ENCODE peak calls at places on chromosomes 12 and 14, in seven cellular contexts. One of them, this sample, is unnamed.

GRCh38 chr14:67513631-67514108 is 19.4 kb upstream of the PLEKHH1 start:
- DNase-seq in tibial artery: no peak
- DNase-seq in lower lobe of right lung: no peak
- DNase-seq in B cell: no peak
- DNase-seq in dorsolateral prefrontal cortex: peak; percentile 82
- DNase-seq in WTC11: no peak
- DNase-seq in MM.1S: no peak
- DNase-seq in this sample: no peak

GRCh38 chr12:47356129-47356622 is 276.4 kb upstream of the AMIGO2 start:
- DNase-seq in tibial artery: no peak
- DNase-seq in dorsolateral prefrontal cortex: no peak
- DNase-seq in MM.1S: no peak
- DNase-seq in B cell: peak; percentile 79
- DNase-seq in lower lobe of right lung: no peak
- DNase-seq in WTC11: no peak
- DNase-seq in this sample: no peak

GRCh38 chr14:99503848-99504453 is 22.7 kb downstream of the CCNK start:
- DNase-seq in tibial artery: no peak
- DNase-seq in WTC11: no peak
- DNase-seq in MM.1S: no peak
- DNase-seq in lower lobe of right lung: no peak
- DNase-seq in dorsolateral prefrontal cortex: no peak
- DNase-seq in B cell: no peak
- DNase-seq in this sample: no peak

GRCh38 chr12:103632554-103633216 is 45.6 kb downstream of the STAB2 start:
- DNase-seq in dorsolateral prefrontal cortex: no peak
- DNase-seq in MM.1S: peak; percentile 81
- DNase-seq in tibial artery: no peak
- DNase-seq in B cell: peak; percentile 22
- DNase-seq in lower lobe of right lung: peak; percentile 56
- DNase-seq in WTC11: peak; percentile 93
- DNase-seq in this sample: peak; percentile 15

GRCh38 chr14:99418217-99418616 is 62.4 kb downstream of the SETD3 start:
- DNase-seq in WTC11: no peak
- DNase-seq in tibial artery: no peak
- DNase-seq in dorsolateral prefrontal cortex: no peak
- DNase-seq in B cell: no peak
- DNase-seq in lower lobe of right lung: no peak
- DNase-seq in MM.1S: no peak
- DNase-seq in this sample: no peak

GRCh38 chr12:109683316-109683715 is 30.3 kb upstream of the FAM222A start:
- DNase-seq in WTC11: no peak
- DNase-seq in MM.1S: no peak
- DNase-seq in dorsolateral prefrontal cortex: no peak
- DNase-seq in tibial artery: no peak
- DNase-seq in lower lobe of right lung: no peak
- DNase-seq in B cell: no peak
- DNase-seq in this sample: no peak

GRCh38 chr12:64609543-64610091 is 678 bp upstream of the RASSF3 start:
- DNase-seq in WTC11: no peak
- DNase-seq in tibial artery: no peak
- DNase-seq in dorsolateral prefrontal cortex: no peak
- DNase-seq in lower lobe of right lung: no peak
- DNase-seq in B cell: no peak
- DNase-seq in MM.1S: peak; percentile 31
- DNase-seq in this sample: no peak

GRCh38 chr12:109626378-109627115 is 53.0 kb downstream of the MVK start:
- DNase-seq in MM.1S: no peak
- DNase-seq in dorsolateral prefrontal cortex: peak; percentile 20
- DNase-seq in lower lobe of right lung: no peak
- DNase-seq in tibial artery: no peak
- DNase-seq in B cell: no peak
- DNase-seq in WTC11: no peak
- DNase-seq in this sample: no peak

GRCh38 chr12:94150483-94151225 is 2.3 kb downstream of the PLXNC1 start:
- DNase-seq in lower lobe of right lung: no peak
- DNase-seq in B cell: peak; percentile 67
- DNase-seq in MM.1S: peak; percentile 81
- DNase-seq in WTC11: peak; percentile 51
- DNase-seq in dorsolateral prefrontal cortex: peak; percentile 48
- DNase-seq in tibial artery: no peak
- DNase-seq in this sample: peak; percentile 65

GRCh38 chr14:24928501-24928900 is 121.4 kb downstream of the STXBP6 start:
- DNase-seq in MM.1S: no peak
- DNase-seq in dorsolateral prefrontal cortex: no peak
- DNase-seq in WTC11: no peak
- DNase-seq in tibial artery: no peak
- DNase-seq in B cell: no peak
- DNase-seq in lower lobe of right lung: no peak
- DNase-seq in this sample: no peak

GRCh38 chr12:57740656-57741412 is 2.3 kb upstream of the AGAP2 start:
- DNase-seq in dorsolateral prefrontal cortex: no peak
- DNase-seq in MM.1S: peak; percentile 37
- DNase-seq in lower lobe of right lung: peak; percentile 62
- DNase-seq in tibial artery: no peak
- DNase-seq in B cell: peak; percentile 74
- DNase-seq in WTC11: no peak
- DNase-seq in this sample: peak; percentile 86

GRCh38 chr12:58420496-58420895 is 479.1 kb downstream of the ATP23 start:
- DNase-seq in MM.1S: no peak
- DNase-seq in B cell: no peak
- DNase-seq in tibial artery: no peak
- DNase-seq in lower lobe of right lung: no peak
- DNase-seq in WTC11: no peak
- DNase-seq in dorsolateral prefrontal cortex: no peak
- DNase-seq in this sample: no peak

GRCh38 chr12:2390850-2391390 is 338.1 kb downstream of the CACNA1C start:
- DNase-seq in lower lobe of right lung: no peak
- DNase-seq in dorsolateral prefrontal cortex: no peak
- DNase-seq in MM.1S: no peak
- DNase-seq in tibial artery: peak; percentile 31
- DNase-seq in WTC11: no peak
- DNase-seq in B cell: no peak
- DNase-seq in this sample: no peak

GRCh38 chr12:57089259-57090245 is 638 bp downstream of the NAB2 start:
- DNase-seq in MM.1S: no peak
- DNase-seq in tibial artery: peak; percentile 92
- DNase-seq in WTC11: peak; percentile 38
- DNase-seq in dorsolateral prefrontal cortex: peak; percentile 47
- DNase-seq in B cell: peak; percentile 55
- DNase-seq in lower lobe of right lung: peak; percentile 88
- DNase-seq in this sample: peak; percentile 35

GRCh38 chr12:7460375-7461259 is 16.7 kb upstream of the CD163L1 start:
- DNase-seq in MM.1S: peak; percentile 46
- DNase-seq in WTC11: peak; percentile 78
- DNase-seq in dorsolateral prefrontal cortex: peak; percentile 19
- DNase-seq in B cell: peak; percentile 19
- DNase-seq in tibial artery: no peak
- DNase-seq in lower lobe of right lung: no peak
- DNase-seq in this sample: peak; percentile 58

GRCh38 chr12:43945983-43946382 is 110.1 kb downstream of the TMEM117 start:
- DNase-seq in lower lobe of right lung: no peak
- DNase-seq in tibial artery: no peak
- DNase-seq in B cell: no peak
- DNase-seq in MM.1S: no peak
- DNase-seq in WTC11: no peak
- DNase-seq in dorsolateral prefrontal cortex: no peak
- DNase-seq in this sample: no peak

GRCh38 chr14:28767851-28768548 is 1.4 kb downstream of the FOXG1 start:
- DNase-seq in tibial artery: no peak
- DNase-seq in MM.1S: no peak
- DNase-seq in lower lobe of right lung: no peak
- DNase-seq in WTC11: peak; percentile 84
- DNase-seq in dorsolateral prefrontal cortex: no peak
- DNase-seq in B cell: no peak
- DNase-seq in this sample: no peak

GRCh38 chr14:73758392-73759182 is 44.4 kb upstream of the PNMA1 start:
- DNase-seq in MM.1S: peak; percentile 56
- DNase-seq in dorsolateral prefrontal cortex: peak; percentile 74
- DNase-seq in lower lobe of right lung: peak; percentile 86
- DNase-seq in WTC11: peak; percentile 89
- DNase-seq in B cell: peak; percentile 90
- DNase-seq in tibial artery: peak; percentile 82
- DNase-seq in this sample: peak; percentile 61

DNA sequence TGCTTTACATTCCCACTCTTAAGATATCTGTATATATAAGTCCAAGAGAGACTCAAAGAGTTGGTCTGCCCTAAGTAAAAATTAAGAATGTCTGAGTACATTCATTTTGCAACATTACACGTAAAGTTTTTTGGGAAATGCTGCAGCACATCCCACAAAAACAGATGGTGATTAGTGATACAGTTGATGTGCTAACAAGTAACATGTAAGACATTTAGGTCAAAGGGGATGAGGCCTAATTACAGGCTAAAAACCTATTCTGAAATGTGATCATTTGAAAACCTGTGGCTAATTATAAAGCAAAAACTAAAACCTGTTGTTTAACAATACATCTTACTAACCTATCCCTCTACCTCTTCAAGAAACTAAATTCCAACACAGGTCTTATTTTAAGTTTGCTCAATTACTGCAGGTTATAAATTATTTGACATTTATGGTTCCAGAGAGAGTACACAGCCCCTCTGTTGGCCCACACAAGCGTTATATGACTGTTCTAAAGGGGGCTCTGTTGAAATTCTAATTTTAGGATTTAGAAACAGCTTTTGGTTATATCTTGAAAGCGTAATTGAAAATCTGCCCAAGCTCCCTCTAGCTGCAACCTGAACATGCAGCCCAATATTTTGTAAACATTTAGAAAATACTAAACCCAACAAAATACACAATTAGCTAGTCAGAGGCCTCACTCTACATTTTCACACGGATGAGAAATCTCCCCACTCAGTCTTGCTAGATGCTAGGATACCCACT is 42.9 kb downstream of the BRAP start:
- DNase-seq in B cell: no peak
- DNase-seq in MM.1S: no peak
- DNase-seq in dorsolateral prefrontal cortex: no peak
- DNase-seq in lower lobe of right lung: no peak
- DNase-seq in tibial artery: no peak
- DNase-seq in WTC11: no peak
- DNase-seq in this sample: no peak
- TF ChIP-seq CTCF in B cell: no peak
- TF ChIP-seq CTCF in MM.1S: no peak
- TF ChIP-seq CTCF in dorsolateral prefrontal cortex: no peak
- TF ChIP-seq CTCF in lower lobe of right lung: no peak
- TF ChIP-seq CTCF in tibial artery: no peak
- TF ChIP-seq CTCF in WTC11: no peak
- TF ChIP-seq CTCF in this sample: no peak

GRCh38 chr14:100775831-100776591 is 49.3 kb downstream of the DLK1 start:
- DNase-seq in WTC11: no peak
- DNase-seq in lower lobe of right lung: no peak
- DNase-seq in B cell: no peak
- DNase-seq in tibial artery: peak; percentile 41
- DNase-seq in MM.1S: no peak
- DNase-seq in dorsolateral prefrontal cortex: no peak
- DNase-seq in this sample: no peak
- TF ChIP-seq CTCF in WTC11: no peak
- TF ChIP-seq CTCF in lower lobe of right lung: no peak
- TF ChIP-seq CTCF in B cell: no peak
- TF ChIP-seq CTCF in tibial artery: no peak
- TF ChIP-seq CTCF in MM.1S: no peak
- TF ChIP-seq CTCF in dorsolateral prefrontal cortex: no peak
- TF ChIP-seq CTCF in this sample: no peak

GRCh38 chr14:93824076-93824475 is 35.8 kb upstream of the PRIMA1 start:
- DNase-seq in lower lobe of right lung: no peak
- DNase-seq in dorsolateral prefrontal cortex: no peak
- DNase-seq in B cell: no peak
- DNase-seq in MM.1S: no peak
- DNase-seq in WTC11: no peak
- DNase-seq in tibial artery: no peak
- DNase-seq in this sample: no peak
- TF ChIP-seq CTCF in lower lobe of right lung: no peak
- TF ChIP-seq CTCF in dorsolateral prefrontal cortex: no peak
- TF ChIP-seq CTCF in B cell: no peak
- TF ChIP-seq CTCF in MM.1S: no peak
- TF ChIP-seq CTCF in WTC11: no peak
- TF ChIP-seq CTCF in tibial artery: no peak
- TF ChIP-seq CTCF in this sample: no peak

DNA sequence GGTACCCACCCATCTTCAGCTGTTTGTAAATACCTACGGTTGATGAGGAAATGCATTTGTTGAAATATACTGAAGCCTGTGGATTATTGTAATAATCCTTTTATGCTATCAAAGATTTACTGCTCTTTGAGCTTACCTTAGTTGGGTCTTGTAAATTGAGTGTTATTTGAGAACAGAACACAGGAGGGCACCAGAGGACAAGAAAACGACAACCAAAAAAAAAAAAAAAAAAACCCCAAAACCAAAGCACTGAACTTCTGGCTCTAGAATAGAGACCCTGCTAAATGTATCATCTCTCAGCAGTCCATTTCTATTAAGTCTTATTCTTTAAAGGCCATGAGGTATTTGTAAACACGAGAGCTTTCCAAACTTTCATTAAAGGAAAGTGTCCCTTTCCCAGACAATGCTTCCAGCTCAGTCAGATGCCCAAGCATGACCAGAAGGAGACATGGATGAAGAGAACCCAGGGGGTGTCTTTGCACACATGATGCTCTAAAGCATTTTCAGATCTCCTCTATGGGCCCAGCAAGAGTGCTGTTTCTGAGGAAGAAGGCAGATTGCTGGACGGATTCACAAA is 763.9 kb downstream of the NRXN3 start:
- DNase-seq in dorsolateral prefrontal cortex: no peak
- DNase-seq in MM.1S: no peak
- DNase-seq in WTC11: no peak
- DNase-seq in B cell: peak; percentile 1
- DNase-seq in tibial artery: no peak
- DNase-seq in lower lobe of right lung: no peak
- DNase-seq in this sample: no peak
- TF ChIP-seq CTCF in dorsolateral prefrontal cortex: peak; percentile 51
- TF ChIP-seq CTCF in MM.1S: peak; percentile 28
- TF ChIP-seq CTCF in WTC11: peak; percentile 56
- TF ChIP-seq CTCF in B cell: peak; percentile 26
- TF ChIP-seq CTCF in tibial artery: peak; percentile 23
- TF ChIP-seq CTCF in lower lobe of right lung: peak; percentile 35
- TF ChIP-seq CTCF in this sample: no peak

GRCh38 chr12:52033506-52034258 is 17.6 kb upstream of the NR4A1 start:
- DNase-seq in lower lobe of right lung: no peak
- DNase-seq in MM.1S: no peak
- DNase-seq in WTC11: no peak
- DNase-seq in tibial artery: no peak
- DNase-seq in dorsolateral prefrontal cortex: no peak
- DNase-seq in B cell: peak; percentile 61
- DNase-seq in this sample: no peak

GRCh38 chr12:52035926-52036325 is 15.3 kb upstream of the NR4A1 start:
- DNase-seq in lower lobe of right lung: no peak
- DNase-seq in tibial artery: no peak
- DNase-seq in MM.1S: no peak
- DNase-seq in B cell: no peak
- DNase-seq in dorsolateral prefrontal cortex: no peak
- DNase-seq in WTC11: no peak
- DNase-seq in this sample: no peak

GRCh38 chr12:52038447-52038846 is 12.8 kb upstream of the NR4A1 start:
- DNase-seq in dorsolateral prefrontal cortex: no peak
- DNase-seq in tibial artery: no peak
- DNase-seq in WTC11: no peak
- DNase-seq in MM.1S: no peak
- DNase-seq in B cell: no peak
- DNase-seq in lower lobe of right lung: no peak
- DNase-seq in this sample: no peak

GRCh38 chr12:52036587-52037171 is 14.6 kb upstream of the NR4A1 start:
- DNase-seq in MM.1S: peak; percentile 89
- DNase-seq in B cell: peak; percentile 98
- DNase-seq in dorsolateral prefrontal cortex: peak; percentile 86
- DNase-seq in WTC11: peak; percentile 78
- DNase-seq in tibial artery: peak; percentile 95
- DNase-seq in lower lobe of right lung: peak; percentile 92
- DNase-seq in this sample: peak; percentile 70

GRCh38 chr12:52037248-52037861 is 13.9 kb upstream of the NR4A1 start:
- DNase-seq in MM.1S: no peak
- DNase-seq in B cell: no peak
- DNase-seq in WTC11: peak; percentile 74
- DNase-seq in tibial artery: peak; percentile 91
- DNase-seq in lower lobe of right lung: peak; percentile 66
- DNase-seq in dorsolateral prefrontal cortex: no peak
- DNase-seq in this sample: no peak
- TF ChIP-seq CTCF in MM.1S: peak; percentile 6
- TF ChIP-seq CTCF in B cell: no peak
- TF ChIP-seq CTCF in WTC11: no peak
- TF ChIP-seq CTCF in tibial artery: no peak
- TF ChIP-seq CTCF in lower lobe of right lung: no peak
- TF ChIP-seq CTCF in dorsolateral prefrontal cortex: no peak
- TF ChIP-seq CTCF in this sample: no peak